ENCODE peak calls at places on chromosomes 5 and 9, in eight cellular contexts. One of them, this sample, is unnamed.
A peak's percentile ranks its signal among the peaks of the same experiment; 100 is the strongest.

GRCh38 chr5:2492476-2492875 is 259.0 kb downstream of the IRX2 start:
- DNase-seq in Peyer's patch: no peak
- DNase-seq in ovary: no peak
- DNase-seq in sigmoid colon: no peak
- DNase-seq in heart left ventricle: no peak
- DNase-seq in body of pancreas: no peak
- DNase-seq in uterus: no peak
- DNase-seq in A549: no peak
- DNase-seq in this sample: no peak

GRCh38 chr9:87119328-87119881 is 172.1 kb upstream of the GAS1 start:
- DNase-seq in sigmoid colon: peak; percentile 89
- DNase-seq in uterus: no peak
- DNase-seq in heart left ventricle: peak; percentile 63
- DNase-seq in body of pancreas: peak; percentile 52
- DNase-seq in ovary: no peak
- DNase-seq in Peyer's patch: no peak
- DNase-seq in A549: no peak
- DNase-seq in this sample: no peak

GRCh38 chr9:112360047-112360804 is 19.7 kb upstream of the HSDL2 start:
- DNase-seq in sigmoid colon: no peak
- DNase-seq in A549: no peak
- DNase-seq in heart left ventricle: no peak
- DNase-seq in ovary: no peak
- DNase-seq in body of pancreas: no peak
- DNase-seq in Peyer's patch: no peak
- DNase-seq in uterus: no peak
- DNase-seq in this sample: no peak

GRCh38 chr9:111863636-111864035 is 33.0 kb upstream of the UGCG start:
- DNase-seq in sigmoid colon: no peak
- DNase-seq in ovary: no peak
- DNase-seq in Peyer's patch: no peak
- DNase-seq in A549: no peak
- DNase-seq in body of pancreas: no peak
- DNase-seq in heart left ventricle: no peak
- DNase-seq in uterus: no peak
- DNase-seq in this sample: no peak

GRCh38 chr5:167708449-167708848 is 583.0 kb upstream of the WWC1 start:
- DNase-seq in A549: no peak
- DNase-seq in sigmoid colon: no peak
- DNase-seq in ovary: no peak
- DNase-seq in body of pancreas: no peak
- DNase-seq in uterus: no peak
- DNase-seq in Peyer's patch: no peak
- DNase-seq in heart left ventricle: no peak
- DNase-seq in this sample: no peak

GRCh38 chr5:15943487-15943886 is 236.1 kb downstream of the MARCHF11 start:
- DNase-seq in uterus: no peak
- DNase-seq in body of pancreas: no peak
- DNase-seq in A549: no peak
- DNase-seq in ovary: no peak
- DNase-seq in sigmoid colon: no peak
- DNase-seq in heart left ventricle: no peak
- DNase-seq in Peyer's patch: no peak
- DNase-seq in this sample: no peak

GRCh38 chr9:138049085-138049778 is 171.7 kb downstream of the CACNA1B start:
- DNase-seq in heart left ventricle: no peak
- DNase-seq in uterus: no peak
- DNase-seq in sigmoid colon: no peak
- DNase-seq in A549: no peak
- DNase-seq in ovary: no peak
- DNase-seq in body of pancreas: no peak
- DNase-seq in Peyer's patch: peak; percentile 10
- DNase-seq in this sample: no peak

GRCh38 chr9:2116073-2116472 is 100.9 kb downstream of the SMARCA2 start:
- DNase-seq in Peyer's patch: no peak
- DNase-seq in uterus: no peak
- DNase-seq in sigmoid colon: no peak
- DNase-seq in A549: peak; percentile 23
- DNase-seq in body of pancreas: no peak
- DNase-seq in heart left ventricle: no peak
- DNase-seq in ovary: no peak
- DNase-seq in this sample: no peak

GRCh38 chr5:61582887-61583286 is 250.8 kb downstream of the ZSWIM6 start:
- DNase-seq in body of pancreas: no peak
- DNase-seq in heart left ventricle: no peak
- DNase-seq in A549: no peak
- DNase-seq in Peyer's patch: no peak
- DNase-seq in uterus: no peak
- DNase-seq in sigmoid colon: no peak
- DNase-seq in ovary: no peak
- DNase-seq in this sample: no peak

GRCh38 chr5:135391869-135392255 is 7.2 kb downstream of the MACROH2A1 start:
- DNase-seq in A549: no peak
- DNase-seq in ovary: no peak
- DNase-seq in Peyer's patch: no peak
- DNase-seq in uterus: no peak
- DNase-seq in sigmoid colon: no peak
- DNase-seq in body of pancreas: no peak
- DNase-seq in heart left ventricle: peak; percentile 58
- DNase-seq in this sample: no peak

GRCh38 chr5:119328753-119329602 is 26.8 kb upstream of the TNFAIP8 start:
- DNase-seq in uterus: no peak
- DNase-seq in heart left ventricle: no peak
- DNase-seq in Peyer's patch: no peak
- DNase-seq in sigmoid colon: no peak
- DNase-seq in ovary: no peak
- DNase-seq in body of pancreas: no peak
- DNase-seq in A549: no peak
- DNase-seq in this sample: no peak

GRCh38 chr5:97102010-97102470 is 40.4 kb downstream of the LIX1 start:
- DNase-seq in heart left ventricle: no peak
- DNase-seq in ovary: no peak
- DNase-seq in body of pancreas: no peak
- DNase-seq in A549: no peak
- DNase-seq in sigmoid colon: no peak
- DNase-seq in uterus: no peak
- DNase-seq in Peyer's patch: no peak
- DNase-seq in this sample: no peak

GRCh38 chr9:96047741-96048115 is 172.2 kb downstream of the ERCC6L2 start:
- DNase-seq in heart left ventricle: no peak
- DNase-seq in sigmoid colon: no peak
- DNase-seq in uterus: no peak
- DNase-seq in A549: no peak
- DNase-seq in ovary: no peak
- DNase-seq in Peyer's patch: no peak
- DNase-seq in body of pancreas: no peak
- DNase-seq in this sample: no peak
- H3K27ac ChIP-seq in heart left ventricle: no peak overlapping the region
- H3K27ac ChIP-seq in sigmoid colon: peak overlapping the region; percentile 62
- H3K27ac ChIP-seq in uterus: no peak overlapping the region
- H3K27ac ChIP-seq in A549: no peak overlapping the region
- H3K27ac ChIP-seq in ovary: peak overlapping the region; percentile 44
- H3K27ac ChIP-seq in Peyer's patch: peak overlapping the region; percentile 65
- H3K27ac ChIP-seq in body of pancreas: peak overlapping the region; percentile 96
- H3K27ac ChIP-seq in this sample: no peak overlapping the region

GRCh38 chr9:91882628-91883027 is 67.4 kb downstream of the ROR2 start:
- DNase-seq in sigmoid colon: no peak
- DNase-seq in ovary: no peak
- DNase-seq in Peyer's patch: no peak
- DNase-seq in uterus: no peak
- DNase-seq in body of pancreas: no peak
- DNase-seq in A549: no peak
- DNase-seq in heart left ventricle: no peak
- DNase-seq in this sample: no peak

GRCh38 chr9:91884153-91884552 is 65.9 kb downstream of the ROR2 start:
- DNase-seq in heart left ventricle: no peak
- DNase-seq in ovary: no peak
- DNase-seq in sigmoid colon: no peak
- DNase-seq in uterus: no peak
- DNase-seq in Peyer's patch: no peak
- DNase-seq in body of pancreas: no peak
- DNase-seq in A549: no peak
- DNase-seq in this sample: no peak

GRCh38 chr9:91883503-91883902 is 66.5 kb downstream of the ROR2 start:
- DNase-seq in sigmoid colon: no peak
- DNase-seq in Peyer's patch: no peak
- DNase-seq in uterus: no peak
- DNase-seq in ovary: no peak
- DNase-seq in heart left ventricle: no peak
- DNase-seq in body of pancreas: no peak
- DNase-seq in A549: no peak
- DNase-seq in this sample: no peak

GRCh38 chr9:91880378-91880972 is 69.6 kb downstream of the ROR2 start:
- DNase-seq in A549: no peak
- DNase-seq in sigmoid colon: no peak
- DNase-seq in heart left ventricle: no peak
- DNase-seq in ovary: peak; percentile 68
- DNase-seq in body of pancreas: no peak
- DNase-seq in Peyer's patch: no peak
- DNase-seq in uterus: no peak
- DNase-seq in this sample: no peak

GRCh38 chr9:91879231-91879630 is 70.8 kb downstream of the ROR2 start:
- DNase-seq in sigmoid colon: no peak
- DNase-seq in A549: no peak
- DNase-seq in uterus: no peak
- DNase-seq in body of pancreas: no peak
- DNase-seq in heart left ventricle: no peak
- DNase-seq in Peyer's patch: no peak
- DNase-seq in ovary: no peak
- DNase-seq in this sample: no peak
- H3K4me1 ChIP-seq in sigmoid colon: peaks cover 60% of the 10 kb centered on the region
- H3K4me1 ChIP-seq in A549: no peaks in the 10 kb centered on the region
- H3K4me1 ChIP-seq in uterus: no peaks in the 10 kb centered on the region
- H3K4me1 ChIP-seq in body of pancreas: no peaks in the 10 kb centered on the region
- H3K4me1 ChIP-seq in heart left ventricle: peaks cover 5% of the 10 kb centered on the region
- H3K4me1 ChIP-seq in Peyer's patch: no peaks in the 10 kb centered on the region
- H3K4me1 ChIP-seq in ovary: peaks cover 16% of the 10 kb centered on the region
- H3K4me1 ChIP-seq in this sample: no peaks in the 10 kb centered on the region

GRCh38 chr9:76394023-76394895 is at the start of gene RFK:
- DNase-seq in A549: peak; percentile 74
- DNase-seq in sigmoid colon: peak; percentile 97
- DNase-seq in body of pancreas: peak; percentile 93
- DNase-seq in ovary: peak; percentile 93
- DNase-seq in uterus: peak; percentile 91
- DNase-seq in Peyer's patch: peak; percentile 78
- DNase-seq in heart left ventricle: peak; percentile 95
- DNase-seq in this sample: peak; percentile 59
- TF ChIP-seq POLR2A in A549: peak; percentile 55
- TF ChIP-seq POLR2A in sigmoid colon: peak; percentile 67
- TF ChIP-seq POLR2A in body of pancreas: peak; percentile 93
- TF ChIP-seq POLR2A in ovary: peak; percentile 68
- TF ChIP-seq POLR2A in uterus: peak; percentile 84
- TF ChIP-seq POLR2A in Peyer's patch: peak; percentile 64
- TF ChIP-seq POLR2A in heart left ventricle: peak; percentile 73
- TF ChIP-seq POLR2A in this sample: peak; percentile 81

DNA sequence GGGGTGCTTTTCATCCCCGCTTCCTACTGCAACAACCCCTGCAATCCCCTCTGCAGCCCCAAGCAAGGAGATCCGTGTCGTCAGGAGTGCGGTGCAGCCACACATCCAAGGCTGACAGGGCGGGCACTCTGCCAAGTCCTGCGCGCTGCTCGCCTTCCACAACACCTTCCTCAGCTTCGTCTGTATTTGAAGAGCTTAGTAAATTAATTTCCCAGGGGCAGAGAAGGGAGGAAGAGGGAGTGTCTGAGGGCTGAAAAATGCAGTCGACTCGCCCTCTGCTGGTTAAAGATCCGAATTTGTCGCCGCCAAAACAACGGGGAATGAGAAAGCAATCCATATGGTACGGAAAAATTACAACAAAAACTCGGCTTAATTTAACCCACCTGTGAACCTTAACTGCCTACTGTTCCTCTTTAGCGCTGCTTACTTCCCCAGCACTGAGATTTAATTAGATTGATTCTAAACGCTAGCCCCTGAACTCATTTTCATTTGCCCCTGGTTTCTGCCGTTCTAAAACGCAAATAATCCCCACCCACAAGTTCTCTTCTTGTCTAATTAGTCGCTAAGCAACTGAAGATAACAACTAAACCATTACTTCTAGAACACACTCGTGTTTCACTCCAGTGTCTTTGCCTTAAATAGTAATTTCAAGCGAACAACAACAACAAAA is 10.9 kb upstream of the PCDHB1 start:
- DNase-seq in A549: peak; percentile 76
- DNase-seq in heart left ventricle: peak; percentile 27
- DNase-seq in sigmoid colon: no peak
- DNase-seq in Peyer's patch: no peak
- DNase-seq in ovary: no peak
- DNase-seq in uterus: peak; percentile 20
- DNase-seq in body of pancreas: peak; percentile 74
- DNase-seq in this sample: no peak
- H3K27ac ChIP-seq in A549: peak overlapping the region; percentile 56
- H3K27ac ChIP-seq in heart left ventricle: no peak overlapping the region
- H3K27ac ChIP-seq in sigmoid colon: peak overlapping the region; percentile 71
- H3K27ac ChIP-seq in Peyer's patch: peak overlapping the region; percentile 1
- H3K27ac ChIP-seq in ovary: no peak overlapping the region
- H3K27ac ChIP-seq in uterus: peak overlapping the region; percentile 3
- H3K27ac ChIP-seq in body of pancreas: peak overlapping the region; percentile 92
- H3K27ac ChIP-seq in this sample: no peak overlapping the region

GRCh38 chr5:72543811-72544210 is 36.6 kb upstream of the ZNF366 start:
- DNase-seq in Peyer's patch: no peak
- DNase-seq in sigmoid colon: no peak
- DNase-seq in ovary: no peak
- DNase-seq in A549: no peak
- DNase-seq in body of pancreas: no peak
- DNase-seq in uterus: no peak
- DNase-seq in heart left ventricle: no peak
- DNase-seq in this sample: no peak

GRCh38 chr5:72540759-72541438 is 33.7 kb upstream of the ZNF366 start:
- DNase-seq in body of pancreas: no peak
- DNase-seq in heart left ventricle: no peak
- DNase-seq in ovary: no peak
- DNase-seq in Peyer's patch: no peak
- DNase-seq in uterus: no peak
- DNase-seq in sigmoid colon: no peak
- DNase-seq in A549: no peak
- DNase-seq in this sample: no peak

GRCh38 chr5:72541501-72542235 is 34.5 kb upstream of the ZNF366 start:
- DNase-seq in heart left ventricle: no peak
- DNase-seq in uterus: no peak
- DNase-seq in Peyer's patch: no peak
- DNase-seq in ovary: no peak
- DNase-seq in body of pancreas: no peak
- DNase-seq in A549: no peak
- DNase-seq in sigmoid colon: no peak
- DNase-seq in this sample: no peak

GRCh38 chr5:72542695-72543094 is 35.5 kb upstream of the ZNF366 start:
- DNase-seq in body of pancreas: no peak
- DNase-seq in ovary: no peak
- DNase-seq in heart left ventricle: no peak
- DNase-seq in sigmoid colon: no peak
- DNase-seq in A549: no peak
- DNase-seq in Peyer's patch: no peak
- DNase-seq in uterus: no peak
- DNase-seq in this sample: no peak

GRCh38 chr5:72543365-72543764 is 36.2 kb upstream of the ZNF366 start:
- DNase-seq in heart left ventricle: no peak
- DNase-seq in sigmoid colon: no peak
- DNase-seq in ovary: no peak
- DNase-seq in Peyer's patch: no peak
- DNase-seq in body of pancreas: no peak
- DNase-seq in uterus: no peak
- DNase-seq in A549: no peak
- DNase-seq in this sample: no peak
- H3K4me1 ChIP-seq in heart left ventricle: peaks cover 3% of the 10 kb centered on the region
- H3K4me1 ChIP-seq in sigmoid colon: no peaks in the 10 kb centered on the region
- H3K4me1 ChIP-seq in ovary: no peaks in the 10 kb centered on the region
- H3K4me1 ChIP-seq in Peyer's patch: no peaks in the 10 kb centered on the region
- H3K4me1 ChIP-seq in body of pancreas: no peaks in the 10 kb centered on the region
- H3K4me1 ChIP-seq in uterus: no peaks in the 10 kb centered on the region
- H3K4me1 ChIP-seq in A549: peaks cover 10% of the 10 kb centered on the region
- H3K4me1 ChIP-seq in this sample: no peaks in the 10 kb centered on the region